ENCODE peak calls at places on chromosomes 7 and 10, in six cellular contexts. E, G, Q, R, T and C are unnamed samples.

GRCh38 chr7:17932770-17933169 is 7.5 kb downstream of the SNX13 start:
- DNase-seq in T (no peak), E (no peak), Q (no peak), G (no peak), R (no peak), C (no peak)

GRCh38 chr10:46033602-46034011 is 3.2 kb upstream of the NCOA4 start:
- DNase-seq in R (no peak), G (no peak), Q (no peak), T (no peak), E (no peak), C (no peak)

GRCh38 chr10:5625992-5626777 is 40.2 kb downstream of the ASB13 start:
- DNase-seq in E (peak; percentile 96), R (no peak), T (no peak), Q (no peak), G (no peak), C (no peak)

GRCh38 chr10:88883443-88883799 is 3.4 kb downstream of the STAMBPL1 start:
- DNase-seq in Q (no peak), R (no peak), G (no peak), T (no peak), E (no peak), C (no peak)

GRCh38 chr7:96998765-96999164 is 6.6 kb upstream of the DLX6 start:
- DNase-seq in E (no peak), T (no peak), G (no peak), R (no peak), Q (no peak), C (no peak)

GRCh38 chr10:110843031-110843430 is 28.7 kb upstream of the PDCD4 start:
- DNase-seq in R (peak; percentile 27), E (no peak), Q (no peak), T (no peak), G (no peak), C (peak; percentile 95)

GRCh38 chr10:43415544-43415943 is 6.6 kb upstream of the HNRNPF start:
- DNase-seq in T (no peak), R (no peak), E (no peak), Q (no peak), G (no peak), C (no peak)

GRCh38 chr10:121356187-121356586 is 242.1 kb downstream of the FGFR2 start:
- DNase-seq in T (no peak), R (no peak), Q (no peak), E (no peak), G (no peak), C (no peak)

GRCh38 chr10:48462482-48463020 is 142.3 kb downstream of the ARHGAP22 start:
- DNase-seq in E (peak; percentile 38), G (no peak), T (no peak), R (no peak), Q (no peak), C (no peak)

GRCh38 chr7:19488056-19488455 is 220.8 kb downstream of the POLR1F start:
- DNase-seq in G (no peak), E (no peak), T (no peak), R (no peak), Q (no peak), C (no peak)

GRCh38 chr7:122790132-122790531 is 87.4 kb upstream of the RNF148 start:
- DNase-seq in R (no peak), E (no peak), Q (no peak), T (no peak), G (no peak), C (no peak)

GRCh38 chr10:22259280-22259679 is 41.5 kb upstream of the EBLN1 start:
- DNase-seq in T (no peak), G (no peak), R (no peak), E (no peak), Q (no peak), C (no peak)

GRCh38 chr7:50446542-50446960 is 3.6 kb downstream of the FIGNL1 start:
- DNase-seq in E (no peak), G (no peak), R (no peak), Q (no peak), T (peak; percentile 47), C (no peak)

GRCh38 chr10:43679509-43679908 is 30.8 kb upstream of the ZNF32 start:
- DNase-seq in E (peak; percentile 78), G (peak; percentile 81), T (peak; percentile 90), Q (peak; percentile 67), R (no peak), C (no peak)

GRCh38 chr7:94053532-94053931 is 49.4 kb upstream of the BET1 start:
- DNase-seq in T (no peak), Q (no peak), R (no peak), E (no peak), G (no peak), C (no peak)

GRCh38 chr7:65832281-65832680 is 40.6 kb upstream of the VKORC1L1 start:
- DNase-seq in G (no peak), T (no peak), E (no peak), R (no peak), Q (no peak), C (no peak)

GRCh38 chr10:93758911-93759410 is 1.2 kb downstream of the LGI1 start:
- DNase-seq in Q (no peak), R (no peak), G (no peak), T (no peak), E (no peak), C (no peak)

GRCh38 chr10:93757136-93757535 is 600 bp upstream of the LGI1 start:
- DNase-seq in E (no peak), T (no peak), G (no peak), Q (no peak), R (no peak), C (no peak)

GRCh38 chr10:93757766-93758509 is at the start of gene LGI1:
- DNase-seq in R (no peak), T (no peak), E (no peak), G (no peak), Q (no peak), C (no peak)

GRCh38 chr10:93760490-93760889 is 2.8 kb downstream of the LGI1 start:
- DNase-seq in T (no peak), E (no peak), G (no peak), Q (no peak), R (no peak), C (no peak)

GRCh38 chr10:93758510-93758885 is 762 bp downstream of the LGI1 start:
- DNase-seq in Q (no peak), E (no peak), T (no peak), R (no peak), G (no peak), C (no peak)
- H3K4me3 ChIP-seq in Q (peak overlapping the region; percentile 54), E (peak overlapping the region; percentile 7), T (no peak overlapping the region), R (no peak overlapping the region), G (no peak overlapping the region), C (no peak overlapping the region)

GRCh38 chr7:2446676-2447075 is 29.5 kb downstream of the GRIFIN start:
- DNase-seq in E (no peak), T (no peak), G (no peak), R (no peak), Q (no peak), C (no peak)

GRCh38 chr7:2451171-2452073 is 24.8 kb downstream of the GRIFIN start:
- DNase-seq in T (peak; percentile 88), Q (peak; percentile 84), E (peak; percentile 85), R (peak; percentile 50), G (peak; percentile 87), C (no peak)

GRCh38 chr7:2452643-2453270 is 23.4 kb downstream of the GRIFIN start:
- DNase-seq in T (no peak), G (no peak), Q (no peak), E (no peak), R (no peak), C (no peak)

GRCh38 chr7:2450198-2451107 is 25.7 kb downstream of the GRIFIN start:
- DNase-seq in Q (no peak), T (no peak), E (no peak), R (no peak), G (no peak), C (no peak)

DNA sequence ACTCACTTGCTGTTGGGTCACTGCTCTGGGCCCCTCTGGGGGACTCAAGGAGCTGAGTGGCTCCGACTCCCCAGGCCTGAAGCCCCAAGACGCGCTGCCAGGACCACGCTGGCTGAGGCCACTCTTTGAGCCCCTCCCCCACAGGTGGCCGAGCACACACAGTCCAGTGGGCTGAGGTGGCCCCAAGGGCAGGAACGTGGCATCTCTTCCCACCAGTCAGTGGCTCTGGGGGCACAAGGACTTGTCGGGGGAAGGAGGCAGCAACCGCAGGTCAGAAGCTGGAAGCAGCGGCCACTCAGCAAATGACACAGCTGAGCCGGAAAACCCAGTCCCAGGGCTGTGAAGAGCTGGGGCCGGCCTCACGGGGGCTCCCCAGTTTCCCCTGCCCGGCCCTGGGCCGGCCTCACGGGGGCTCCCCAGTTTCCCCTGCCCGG is 24.1 kb downstream of the GRIFIN start:
- DNase-seq in T (no peak), G (no peak), R (no peak), Q (no peak), E (no peak), C (no peak)
- H3K4me3 ChIP-seq in T (no peak overlapping the region), G (peak overlapping the region; percentile 55), R (peak overlapping the region; percentile 39), Q (peak overlapping the region; percentile 72), E (peak overlapping the region; percentile 27), C (no peak overlapping the region)

DNA sequence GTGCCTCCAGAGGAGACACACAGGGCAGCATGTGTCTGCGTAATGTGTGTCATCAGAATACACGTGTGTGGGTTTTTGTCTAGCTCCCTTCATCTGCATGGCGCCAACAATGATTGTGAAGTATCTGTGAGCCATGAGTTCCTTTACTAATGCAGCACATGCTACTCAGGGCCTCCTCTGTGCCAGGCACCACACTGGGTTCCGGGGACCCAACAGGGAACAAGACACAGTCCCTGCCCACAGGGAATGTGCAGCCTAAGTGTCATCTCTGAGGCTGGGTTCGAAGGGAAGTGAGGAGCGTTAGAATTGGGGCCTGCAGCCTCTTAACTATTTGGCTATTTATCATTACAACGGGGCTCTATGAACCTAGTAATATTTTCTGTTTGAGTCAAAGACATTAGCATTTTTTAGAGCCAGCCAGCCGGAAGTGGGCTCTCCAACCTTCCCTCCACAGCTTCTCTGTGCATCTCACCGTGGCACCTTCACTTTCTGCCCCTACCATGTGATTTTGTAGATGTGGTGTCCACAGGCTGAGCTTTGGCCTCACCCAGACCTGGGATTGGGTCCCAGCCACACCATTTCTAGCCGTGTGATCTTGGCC is 43.9 kb upstream of the SRGN start:
- DNase-seq in R (peak; percentile 6), G (no peak), T (no peak), Q (no peak), E (no peak), C (no peak)
- H3K4me3 ChIP-seq in R (no peak overlapping the region), G (no peak overlapping the region), T (no peak overlapping the region), Q (no peak overlapping the region), E (no peak overlapping the region), C (peak overlapping the region; percentile 14)

GRCh38 chr7:102120666-102121065 is 166.0 kb upstream of the SH2B2 start:
- DNase-seq in Q (no peak), E (no peak), R (no peak), G (no peak), T (no peak), C (no peak)

GRCh38 chr7:102119925-102120324 is 166.7 kb upstream of the SH2B2 start:
- DNase-seq in E (no peak), G (no peak), R (no peak), Q (no peak), T (no peak), C (no peak)

GRCh38 chr7:102119213-102119651 is 167.4 kb upstream of the SH2B2 start:
- DNase-seq in E (no peak), G (no peak), T (no peak), Q (no peak), R (no peak), C (no peak)

GRCh38 chr7:102125127-102125561 is 161.5 kb upstream of the SH2B2 start:
- DNase-seq in Q (peak; percentile 62), T (peak; percentile 84), R (no peak), E (no peak), G (peak; percentile 51), C (peak; percentile 45)

DNA sequence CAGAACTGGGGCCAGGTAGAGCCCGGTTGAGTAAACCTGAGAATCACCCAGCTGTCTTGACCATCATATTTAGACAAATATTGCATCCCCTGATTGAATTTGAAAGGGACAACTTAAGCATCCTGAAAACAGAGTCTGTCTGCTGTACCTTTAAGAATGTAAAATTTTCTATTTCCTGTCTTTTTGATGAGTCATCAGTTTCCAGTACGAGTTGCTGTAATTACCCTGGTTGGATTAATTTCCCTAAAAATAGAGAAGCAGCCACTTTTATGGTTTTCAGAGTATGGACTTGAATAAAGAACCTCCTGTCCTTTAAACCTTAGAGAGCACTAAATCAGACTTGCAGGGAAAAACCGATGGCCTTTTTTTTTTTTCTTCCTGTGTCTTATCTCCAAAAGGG is 164.6 kb upstream of the SH2B2 start:
- DNase-seq in G (no peak), Q (no peak), E (no peak), R (no peak), T (no peak), C (no peak)
- H3K4me3 ChIP-seq in G (no peak overlapping the region), Q (no peak overlapping the region), E (no peak overlapping the region), R (no peak overlapping the region), T (no peak overlapping the region), C (no peak overlapping the region)